ENCODE peak calls at places on chromosomes 7 and 10, in four cellular contexts. X, V, A and W are unnamed samples.

GRCh38 chr7:97272237-97272975 is 154.9 kb downstream of the SDHAF3 start:
- DNase-seq in X (no peak), A (no peak), V (no peak), W (no peak)

GRCh38 chr7:100429637-100430449 is at the start of gene MEPCE:
- DNase-seq in A (peak), V (peak), X (peak), W (peak)

GRCh38 chr7:50941525-50941924 is 158.8 kb upstream of the GRB10 start:
- DNase-seq in X (no peak), V (no peak), A (no peak), W (no peak)

GRCh38 chr7:50728184-50728583 is 54.5 kb downstream of the GRB10 start:
- DNase-seq in A (no peak), V (no peak), X (no peak), W (no peak)

GRCh38 chr7:77570330-77571011 is 33.4 kb downstream of the PTPN12 start:
- DNase-seq in A (no peak), X (no peak), V (no peak), W (no peak)

GRCh38 chr7:82700739-82701138 is 257.2 kb upstream of the CACNA2D1 start:
- DNase-seq in V (no peak), A (no peak), X (no peak), W (no peak)

GRCh38 chr7:101094791-101095375 is 9.6 kb downstream of the TRIM56 start:
- DNase-seq in X (peak), A (peak), V (no peak), W (peak)

GRCh38 chr10:31939797-31940708 is 11.4 kb upstream of the ARHGAP12 start:
- DNase-seq in X (no peak), A (no peak), V (no peak), W (no peak)

GRCh38 chr10:129940617-129941198 is 23.4 kb downstream of the EBF3 start:
- DNase-seq in A (no peak), V (no peak), X (peak), W (no peak)

GRCh38 chr10:35340975-35341374 is 4.7 kb downstream of the CCNY start:
- DNase-seq in V (no peak), X (peak), A (no peak), W (no peak)

GRCh38 chr7:109939207-109939606 is 1151.7 kb upstream of the LRRN3 start:
- DNase-seq in V (no peak), X (no peak), A (no peak), W (no peak)

GRCh38 chr10:6327906-6328707 is 125.4 kb downstream of the PFKFB3 start:
- DNase-seq in A (no peak), V (no peak), X (no peak), W (peak)
- H3K27ac ChIP-seq in A (no peak), V (no peak), X (peak), W (peak)

GRCh38 chr10:123393170-123393569 is 239.0 kb downstream of the BUB3 start:
- DNase-seq in V (no peak), A (no peak), X (no peak), W (no peak)

GRCh38 chr10:123398756-123399155 is 244.6 kb downstream of the BUB3 start:
- DNase-seq in A (no peak), V (no peak), X (no peak), W (no peak)

GRCh38 chr10:123398180-123398591 is 244.0 kb downstream of the BUB3 start:
- DNase-seq in V (no peak), X (no peak), A (no peak), W (no peak)

GRCh38 chr10:123394382-123394781 is 240.2 kb downstream of the BUB3 start:
- DNase-seq in V (no peak), A (no peak), X (no peak), W (no peak)

DNA sequence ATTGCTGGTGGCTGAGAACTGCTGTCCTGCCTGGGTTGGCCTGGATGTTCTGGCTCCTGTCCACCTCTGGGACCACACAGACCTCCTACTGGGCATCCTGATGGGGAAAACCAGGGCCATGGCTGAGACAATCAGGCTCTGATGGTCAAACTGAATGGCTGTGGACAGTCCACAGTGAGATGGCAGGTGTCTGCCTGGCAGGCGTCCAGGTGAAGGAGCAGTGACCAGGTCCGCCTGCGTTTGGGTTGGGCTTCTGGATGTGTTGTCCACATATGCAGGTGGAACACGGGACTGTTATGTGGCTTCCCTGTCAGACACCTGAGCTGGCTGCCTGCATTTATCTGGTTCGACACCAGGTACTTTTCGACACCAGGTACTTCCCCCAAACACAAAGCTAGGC is 241.7 kb downstream of the BUB3 start:
- DNase-seq in A (no peak), V (no peak), X (no peak), W (no peak)
- H3K27ac ChIP-seq in A (no peak), V (no peak), X (no peak), W (no peak)

DNA sequence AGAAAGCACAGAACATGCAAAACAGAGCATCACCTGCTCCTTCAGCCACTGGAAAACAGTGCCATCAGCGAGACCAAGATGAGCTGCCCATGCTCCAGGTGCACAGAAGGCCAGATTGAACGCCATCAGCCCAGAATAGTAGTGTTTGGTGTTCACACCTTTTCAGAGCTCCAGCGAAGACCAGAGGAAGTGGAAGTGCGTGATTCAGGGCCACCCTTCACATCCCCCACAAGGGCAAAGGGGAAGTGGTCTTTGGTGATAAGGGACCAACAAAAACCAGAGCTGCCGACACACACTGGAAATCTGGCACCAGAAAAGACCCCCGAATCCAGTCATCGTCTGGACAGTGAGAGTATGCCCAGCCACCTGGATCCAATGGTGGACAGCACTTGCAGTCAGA is 29.5 kb upstream of the TMEM72 start:
- DNase-seq in A (no peak), X (no peak), V (no peak), W (no peak)
- H3K27ac ChIP-seq in A (no peak), X (no peak), V (no peak), W (no peak)

GRCh38 chr10:117804470-117805011 is 242.2 kb downstream of the RAB11FIP2 start:
- DNase-seq in V (no peak), A (no peak), X (no peak), W (peak)
- H3K27ac ChIP-seq in V (no peak), A (no peak), X (no peak), W (no peak)

DNA sequence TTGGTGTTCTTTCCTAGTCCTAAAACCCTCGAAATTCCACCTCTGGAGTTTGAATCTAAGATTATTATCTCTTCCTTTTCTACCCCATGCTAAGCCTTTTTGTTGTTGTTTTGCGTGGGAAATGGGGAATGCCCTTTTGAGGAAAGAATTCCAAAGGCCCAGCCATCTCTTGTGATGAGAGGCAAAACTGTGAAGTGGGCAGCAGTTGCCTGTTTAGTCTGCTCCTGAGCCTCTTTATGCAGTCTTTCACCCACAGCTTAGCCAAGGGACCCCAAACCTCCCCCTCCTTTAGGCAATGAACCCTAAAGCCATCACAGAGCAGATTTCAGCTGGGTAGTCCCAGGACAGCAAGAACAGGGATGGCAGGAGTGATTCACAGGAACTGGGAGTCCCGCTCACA is 95.5 kb downstream of the DNMBP start:
- DNase-seq in A (no peak), X (no peak), V (no peak), W (no peak)
- H3K27ac ChIP-seq in A (no peak), X (no peak), V (no peak), W (no peak)

DNA sequence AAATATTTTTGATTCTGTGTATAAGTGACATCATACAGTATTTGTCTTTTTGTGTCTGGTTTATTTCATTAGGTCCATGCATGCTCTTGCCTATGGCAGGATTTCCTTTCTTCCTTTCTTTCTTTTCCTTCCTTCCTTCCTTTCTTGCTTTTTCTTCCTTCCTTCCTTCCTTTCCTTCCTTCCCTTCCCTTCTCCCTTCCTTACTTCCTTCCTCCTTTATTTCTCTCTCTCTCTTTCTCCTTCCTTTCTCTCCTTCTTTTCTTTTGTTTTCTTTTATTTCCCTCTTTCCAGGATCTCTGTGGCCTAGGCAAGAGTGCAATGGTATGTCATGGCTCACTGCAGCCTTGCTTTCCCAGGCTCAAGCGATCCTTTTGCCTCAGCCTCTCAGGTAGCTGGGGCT is 31.4 kb upstream of the CALU start:
- DNase-seq in A (no peak), V (no peak), X (no peak), W (no peak)
- H3K27ac ChIP-seq in A (no peak), V (no peak), X (no peak), W (no peak)

DNA sequence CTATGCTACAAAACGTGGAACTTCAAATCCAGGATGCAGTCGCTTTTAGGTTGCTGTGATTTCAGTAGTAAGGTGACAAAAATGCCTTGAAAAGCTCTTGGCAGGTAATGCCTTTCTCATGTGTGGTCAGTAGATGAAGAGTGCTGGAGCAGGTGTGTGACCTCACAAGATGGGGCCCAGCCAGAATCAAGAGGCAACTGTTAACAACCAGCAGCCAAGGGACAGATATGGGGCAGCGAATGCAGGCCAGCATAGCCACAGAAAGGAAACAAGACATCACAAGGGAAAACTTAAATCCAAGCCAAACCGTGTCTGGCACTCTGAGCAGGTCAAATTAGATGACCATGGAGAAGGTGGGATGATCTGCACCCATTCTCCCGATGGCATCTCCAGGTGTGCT is 12.3 kb downstream of the HUS1 start:
- DNase-seq in X (no peak), V (no peak), A (no peak), W (no peak)
- H3K27ac ChIP-seq in X (no peak), V (no peak), A (no peak), W (no peak)